ENCODE peak calls at places on chromosomes 7 and 10, in six cellular contexts. F, W, O, U, S and B are unnamed samples.

GRCh38 chr7:124399941-124400340 is 365.7 kb downstream of the GPR37 start:
- DNase-seq in F (no peak), W (peak), O (no peak), U (no peak), S (no peak), B (peak)

GRCh38 chr10:132667613-132668394 is 118.1 kb downstream of the NKX6-2 start:
- DNase-seq in F (peak), W (no peak), O (no peak), U (no peak), S (peak), B (no peak)

GRCh38 chr7:23247602-23248335 is 1.2 kb downstream of the GPNMB start:
- DNase-seq in F (no peak), W (peak), O (no peak), U (peak), S (no peak), B (peak)

GRCh38 chr7:121278120-121279021 is 50.4 kb upstream of the WNT16 start:
- DNase-seq in F (peak), W (peak), O (no peak), U (no peak), S (peak), B (peak)

GRCh38 chr7:5525271-5526189 is 101.9 kb upstream of the TNRC18 start:
- DNase-seq in F (no peak), W (peak), O (no peak), U (no peak), S (peak), B (peak)

GRCh38 chr10:28587270-28587969 is 54.5 kb downstream of the WAC start:
- DNase-seq in F (no peak), W (no peak), O (no peak), U (no peak), S (peak), B (no peak)

GRCh38 chr10:78588194-78588811 is 480.5 kb upstream of the ZMIZ1 start:
- DNase-seq in F (no peak), W (no peak), O (no peak), U (no peak), S (peak), B (no peak)

GRCh38 chr10:3099291-3100092 is 32.1 kb downstream of the PFKP start:
- DNase-seq in F (peak), W (no peak), O (no peak), U (no peak), S (peak), B (no peak)

GRCh38 chr10:88386204-88386877 is 196.8 kb downstream of the RNLS start:
- DNase-seq in F (no peak), W (peak), O (no peak), U (no peak), S (peak), B (peak)

GRCh38 chr10:11009471-11010308 is 8.0 kb upstream of the CELF2 start:
- DNase-seq in F (no peak), W (no peak), O (no peak), U (no peak), S (no peak), B (no peak)

GRCh38 chr10:4651404-4652037 is 174.5 kb upstream of the AKR1E2 start:
- DNase-seq in F (no peak), W (no peak), O (no peak), U (no peak), S (no peak), B (no peak)

GRCh38 chr10:22927661-22928403 is at the start of gene ARMC3:
- DNase-seq in F (no peak), W (peak), O (no peak), U (no peak), S (peak), B (peak)

GRCh38 chr7:19969859-19970493 is 196.6 kb upstream of the TMEM196 start:
- DNase-seq in F (no peak), W (no peak), O (no peak), U (no peak), S (peak), B (no peak)

GRCh38 chr7:123024989-123025758 is 29.7 kb upstream of the TAS2R16 start:
- DNase-seq in F (no peak), W (no peak), O (no peak), U (no peak), S (peak), B (no peak)

GRCh38 chr7:80480566-80480965 is 31.3 kb downstream of the GNAT3 start:
- DNase-seq in F (no peak), W (no peak), O (no peak), U (no peak), S (no peak), B (no peak)

GRCh38 chr10:5528989-5529701 is 4.4 kb downstream of the CALML3 start:
- DNase-seq in F (no peak), W (no peak), O (no peak), U (no peak), S (no peak), B (no peak)

GRCh38 chr7:100682228-100682741 is 8.7 kb downstream of the GNB2 start:
- DNase-seq in F (peak), W (peak), O (no peak), U (peak), S (peak), B (peak)

GRCh38 chr7:48244902-48245301 is 73.6 kb downstream of the ABCA13 start:
- DNase-seq in F (no peak), W (no peak), O (no peak), U (peak), S (peak), B (no peak)

GRCh38 chr10:46091834-46092522 is 45.9 kb upstream of the MSMB start:
- DNase-seq in F (no peak), W (no peak), O (no peak), U (no peak), S (no peak), B (no peak)

GRCh38 chr10:119309423-119309770 is 102.0 kb downstream of the GRK5 start:
- DNase-seq in F (no peak), W (peak), O (no peak), U (no peak), S (no peak), B (peak)

GRCh38 chr7:936131-937054 is 18.1 kb downstream of the ADAP1 start:
- DNase-seq in F (no peak), W (peak), O (no peak), U (no peak), S (peak), B (peak)

GRCh38 chr10:101464518-101465085 is 110.6 kb downstream of the BTRC start:
- DNase-seq in F (no peak), W (no peak), O (no peak), U (no peak), S (no peak), B (no peak)

GRCh38 chr10:84375011-84375410 is 46.6 kb downstream of the CCSER2 start:
- DNase-seq in F (peak), W (no peak), O (no peak), U (no peak), S (peak), B (peak)

DNA sequence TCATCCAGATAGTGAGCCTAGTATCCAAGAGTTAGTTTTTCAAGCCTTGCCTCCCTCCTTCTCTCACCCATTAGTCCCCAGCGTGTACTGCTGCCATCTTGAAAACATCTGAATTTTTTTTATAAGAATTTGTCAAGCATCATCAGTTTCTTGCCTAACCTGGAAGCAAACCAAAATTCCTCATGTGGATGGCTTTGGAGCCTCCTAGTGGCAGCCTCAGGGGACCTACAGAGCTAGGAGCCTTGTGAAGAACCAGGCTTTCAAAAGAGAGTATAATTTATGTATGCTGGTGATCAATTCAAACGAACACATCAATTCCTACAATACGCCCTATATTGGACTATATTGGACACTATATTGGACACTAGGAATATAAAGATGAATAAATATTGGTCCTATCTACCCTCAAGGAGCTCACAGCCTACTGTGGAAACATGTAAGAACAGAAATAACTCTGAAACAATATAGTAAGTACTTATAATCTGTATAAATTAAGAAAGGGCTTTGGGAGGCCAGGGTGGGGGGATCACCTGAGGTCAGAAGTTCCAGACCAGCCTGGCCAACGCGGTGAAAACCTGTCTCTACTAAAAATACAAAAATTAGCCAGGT is 63.4 kb downstream of the HPSE2 start:
- DNase-seq in F (peak), W (peak), O (no peak), U (peak), S (peak), B (peak)
- TF ChIP-seq CTCF in F (peak), W (peak), O (peak), U (peak), S (peak), B (peak)

GRCh38 chr10:31939797-31940708 is 11.4 kb upstream of the ARHGAP12 start:
- DNase-seq in F (no peak), W (no peak), O (no peak), U (no peak), S (peak), B (no peak)
- TF ChIP-seq CTCF in F (no peak), W (no peak), O (no peak), U (no peak), S (no peak), B (no peak)

GRCh38 chr10:126898460-126898859 is 6.8 kb upstream of the DOCK1 start:
- DNase-seq in F (no peak), W (no peak), O (no peak), U (no peak), S (no peak), B (no peak)

GRCh38 chr10:126904807-126905686 is at the start of gene DOCK1:
- DNase-seq in F (peak), W (no peak), O (no peak), U (peak), S (peak), B (no peak)

GRCh38 chr10:126903646-126904360 is 1.4 kb upstream of the DOCK1 start:
- DNase-seq in F (no peak), W (no peak), O (no peak), U (no peak), S (no peak), B (no peak)

GRCh38 chr10:126904493-126904806 is 778 bp upstream of the DOCK1 start:
- DNase-seq in F (no peak), W (no peak), O (no peak), U (no peak), S (no peak), B (no peak)

GRCh38 chr10:126902157-126902556 is 3.1 kb upstream of the DOCK1 start:
- DNase-seq in F (peak), W (no peak), O (no peak), U (no peak), S (peak), B (no peak)
- TF ChIP-seq CTCF in F (peak), W (no peak), O (no peak), U (no peak), S (peak), B (no peak)

GRCh38 chr7:27431465-27431864 is 188.9 kb downstream of the EVX1 start:
- DNase-seq in F (no peak), W (no peak), O (no peak), U (no peak), S (no peak), B (no peak)

GRCh38 chr7:27433581-27433980 is 191.0 kb downstream of the EVX1 start:
- DNase-seq in F (no peak), W (no peak), O (no peak), U (no peak), S (no peak), B (no peak)

GRCh38 chr7:27438878-27439589 is 196.4 kb downstream of the EVX1 start:
- DNase-seq in F (no peak), W (no peak), O (no peak), U (no peak), S (no peak), B (no peak)

GRCh38 chr7:27435461-27435860 is 192.9 kb downstream of the EVX1 start:
- DNase-seq in F (peak), W (no peak), O (no peak), U (no peak), S (peak), B (no peak)

GRCh38 chr7:27434729-27435400 is 192.3 kb downstream of the EVX1 start:
- DNase-seq in F (no peak), W (no peak), O (no peak), U (no peak), S (peak), B (no peak)
- TF ChIP-seq CTCF in F (peak), W (no peak), O (no peak), U (no peak), S (peak), B (no peak)

GRCh38 chr7:103573479-103574058 is 127.6 kb upstream of the SLC26A5 start:
- DNase-seq in F (peak), W (peak), O (no peak), U (no peak), S (peak), B (peak)
- TF ChIP-seq CTCF in F (peak), W (peak), O (peak), U (peak), S (peak), B (peak)

GRCh38 chr7:131072505-131073091 is 255.1 kb upstream of the MKLN1 start:
- DNase-seq in F (no peak), W (no peak), O (no peak), U (no peak), S (peak), B (no peak)

GRCh38 chr7:131066635-131067034 is 261.0 kb upstream of the MKLN1 start:
- DNase-seq in F (peak), W (no peak), O (no peak), U (no peak), S (peak), B (no peak)

GRCh38 chr7:131067220-131067619 is 260.5 kb upstream of the MKLN1 start:
- DNase-seq in F (no peak), W (no peak), O (no peak), U (no peak), S (no peak), B (no peak)

GRCh38 chr7:131071786-131072504 is 255.7 kb upstream of the MKLN1 start:
- DNase-seq in F (peak), W (peak), O (no peak), U (peak), S (peak), B (no peak)

DNA sequence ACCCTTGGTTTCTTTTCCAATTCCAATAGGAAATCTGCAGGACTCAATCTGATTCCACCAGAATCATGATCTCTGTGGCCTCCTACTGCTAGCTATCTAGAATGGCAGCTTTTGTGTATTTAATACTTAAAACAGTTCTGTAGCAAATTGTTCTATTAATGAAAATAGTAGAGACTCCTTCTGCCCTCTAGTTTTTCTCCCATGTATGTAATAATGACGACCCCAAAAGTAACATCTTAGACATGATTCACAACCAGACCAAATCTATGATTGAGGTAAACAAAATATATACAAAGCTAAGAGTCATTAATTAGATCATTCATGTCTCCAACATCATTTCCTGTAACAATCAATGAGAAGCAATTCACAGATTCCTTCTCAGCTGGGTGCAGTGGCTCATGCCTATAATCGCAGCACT is 259.1 kb upstream of the MKLN1 start:
- DNase-seq in F (peak), W (no peak), O (no peak), U (no peak), S (peak), B (no peak)
- TF ChIP-seq CTCF in F (peak), W (no peak), O (peak), U (peak), S (peak), B (no peak)

DNA sequence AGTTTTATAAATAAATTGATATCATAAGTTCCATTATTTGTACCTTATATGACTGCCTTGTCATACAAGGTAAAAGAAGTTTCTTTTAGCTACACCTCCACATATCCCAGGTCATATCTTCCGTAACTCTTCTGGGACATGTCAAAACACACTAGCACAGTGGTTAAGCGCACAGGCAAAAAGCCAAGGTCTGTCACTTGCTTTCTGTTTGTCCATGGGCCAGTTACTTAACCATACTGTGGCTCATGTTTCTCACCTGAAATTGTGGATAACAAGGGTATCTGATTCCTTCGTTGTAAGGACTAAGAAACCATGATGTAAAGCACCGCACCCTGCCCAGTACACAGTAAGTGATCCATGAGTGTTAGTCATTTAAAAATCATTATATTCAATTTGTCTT is 56.2 kb downstream of the SEMA3D start:
- DNase-seq in F (no peak), W (no peak), O (no peak), U (no peak), S (no peak), B (no peak)
- TF ChIP-seq CTCF in F (no peak), W (no peak), O (no peak), U (no peak), S (no peak), B (no peak)

GRCh38 chr10:71685554-71686202 is 33.9 kb downstream of the C10orf105 start:
- DNase-seq in F (no peak), W (no peak), O (no peak), U (no peak), S (no peak), B (no peak)

GRCh38 chr10:71683301-71683700 is 36.3 kb downstream of the C10orf105 start:
- DNase-seq in F (no peak), W (no peak), O (no peak), U (no peak), S (no peak), B (no peak)

GRCh38 chr10:71681977-71682376 is 37.6 kb downstream of the C10orf105 start:
- DNase-seq in F (no peak), W (no peak), O (no peak), U (no peak), S (no peak), B (no peak)

GRCh38 chr10:71687077-71687476 is 32.5 kb downstream of the C10orf105 start:
- DNase-seq in F (no peak), W (no peak), O (no peak), U (no peak), S (no peak), B (no peak)

GRCh38 chr10:71684356-71685173 is 35.0 kb downstream of the C10orf105 start:
- DNase-seq in F (no peak), W (no peak), O (no peak), U (no peak), S (no peak), B (no peak)
- TF ChIP-seq CTCF in F (no peak), W (no peak), O (no peak), U (no peak), S (no peak), B (no peak)

GRCh38 chr10:105062881-105063280 is 421.8 kb downstream of the SORCS3 start:
- DNase-seq in F (no peak), W (no peak), O (no peak), U (no peak), S (no peak), B (no peak)

GRCh38 chr10:105068497-105068896 is 427.4 kb downstream of the SORCS3 start:
- DNase-seq in F (no peak), W (no peak), O (no peak), U (no peak), S (peak), B (no peak)

DNA sequence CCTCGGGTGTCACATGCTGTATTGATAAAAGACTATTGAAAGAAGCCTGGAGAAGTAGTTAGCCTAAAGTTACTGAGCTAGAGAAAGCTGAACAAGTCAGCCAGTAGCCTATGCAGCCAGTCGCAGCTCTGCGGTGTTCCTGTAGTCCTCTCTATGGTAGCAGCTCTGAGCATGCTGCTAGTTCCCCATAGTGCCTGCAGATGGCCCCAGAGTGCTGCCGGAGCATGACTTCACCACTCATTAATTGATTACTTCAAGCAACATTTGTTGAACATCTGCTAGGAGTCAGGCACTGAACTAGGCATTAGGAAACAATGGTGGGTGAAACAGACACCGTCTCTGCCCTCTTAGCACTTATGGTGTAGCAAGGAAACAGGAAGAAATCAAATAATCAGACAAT is 422.7 kb downstream of the SORCS3 start:
- DNase-seq in F (no peak), W (no peak), O (no peak), U (peak), S (peak), B (peak)
- TF ChIP-seq CTCF in F (no peak), W (peak), O (no peak), U (peak), S (peak), B (peak)